ENCODE peak calls at places on chromosomes 1 and 21, in five cellular contexts. T, N, J, G and C are unnamed samples.

GRCh38 chr1:170790651-170791071 is 126.7 kb downstream of the PRRX1 start:
- DNase-seq in G (no peak), T (no peak), J (no peak), N (no peak), C (no peak)

GRCh38 chr1:10967105-10967504 is 45.3 kb upstream of the TARDBP start:
- DNase-seq in G (no peak), J (no peak), T (no peak), N (no peak), C (no peak)

GRCh38 chr21:25569084-25569483 is 38.2 kb downstream of the MRPL39 start:
- DNase-seq in G (no peak), N (no peak), J (no peak), T (no peak), C (peak)

GRCh38 chr21:41564871-41565281 is 56.9 kb upstream of the TMPRSS2 start:
- DNase-seq in G (no peak), J (no peak), N (no peak), T (no peak), C (no peak)

GRCh38 chr1:228316589-228317387 is 89.8 kb downstream of the TRIM11 start:
- DNase-seq in N (no peak), G (no peak), J (no peak), T (no peak), C (no peak)

GRCh38 chr1:44086722-44087474 is 31.7 kb upstream of the KLF17 start:
- DNase-seq in N (no peak), T (no peak), J (no peak), G (no peak), C (no peak)

GRCh38 chr1:65458730-65459396 is 38.4 kb downstream of the LEPR start:
- DNase-seq in J (no peak), N (no peak), T (no peak), G (no peak), C (no peak)

GRCh38 chr1:205041998-205042910 is 758 bp upstream of the CNTN2 start:
- DNase-seq in G (no peak), J (no peak), T (no peak), N (no peak), C (no peak)

GRCh38 chr1:76381450-76382108 is 307.0 kb downstream of the ST6GALNAC3 start:
- DNase-seq in T (no peak), J (no peak), N (no peak), G (no peak), C (no peak)

GRCh38 chr1:201422436-201423030 is 1.0 kb upstream of the TNNI1 start:
- DNase-seq in T (no peak), J (no peak), N (no peak), G (no peak), C (no peak)

GRCh38 chr21:32626633-32627196 is 14.5 kb upstream of the CFAP298 start:
- DNase-seq in N (no peak), J (no peak), T (no peak), G (no peak), C (no peak)

GRCh38 chr1:2493691-2494322 is 17.7 kb downstream of the PLCH2 start:
- DNase-seq in N (no peak), T (no peak), J (no peak), G (no peak), C (no peak)

GRCh38 chr21:43340491-43341348 is 86.2 kb downstream of the SIK1 start:
- DNase-seq in G (no peak), J (no peak), T (no peak), N (no peak), C (no peak)

GRCh38 chr1:207284209-207284892 is 37.1 kb upstream of the CD55 start:
- DNase-seq in J (no peak), T (no peak), N (no peak), G (no peak), C (no peak)

GRCh38 chr1:228020686-228021525 is 14.1 kb downstream of the WNT3A start:
- DNase-seq in T (no peak), N (no peak), G (no peak), J (no peak), C (no peak)

GRCh38 chr1:233240839-233241682 is 54.5 kb downstream of the PCNX2 start:
- DNase-seq in T (peak), G (no peak), J (no peak), N (no peak), C (peak)

GRCh38 chr21:35529141-35529863 is 480.2 kb upstream of the RUNX1 start:
- DNase-seq in T (no peak), G (peak), J (no peak), N (no peak), C (no peak)

GRCh38 chr1:169488157-169488556 is 2.4 kb upstream of the SLC19A2 start:
- DNase-seq in J (no peak), G (no peak), N (no peak), T (no peak), C (no peak)

GRCh38 chr1:215863796-215864195 is 296.7 kb downstream of the KCTD3 start:
- DNase-seq in T (no peak), N (no peak), G (no peak), J (no peak), C (no peak)

GRCh38 chr1:14625587-14626447 is 27.3 kb downstream of the KAZN start:
- DNase-seq in G (no peak), N (no peak), J (no peak), T (no peak), C (no peak)

GRCh38 chr1:177809844-177810243 is 160.0 kb downstream of the SEC16B start:
- DNase-seq in G (no peak), J (no peak), N (no peak), T (no peak), C (no peak)

GRCh38 chr1:32702599-32703478 is at the start of gene SYNC:
- DNase-seq in N (no peak), T (peak), G (no peak), J (no peak), C (no peak)

GRCh38 chr1:81437213-81437612 is 363.5 kb upstream of the ADGRL2 start:
- DNase-seq in N (no peak), T (no peak), J (no peak), G (no peak), C (no peak)

GRCh38 chr1:166944186-166944967 is 31.0 kb downstream of the ILDR2 start:
- DNase-seq in T (no peak), N (no peak), G (no peak), J (no peak), C (no peak)